ENCODE peak calls at places on chromosome 4, in nine cellular contexts. F is upper lobe of left lung, E is left ventricle myocardium inferior, U is heart right ventricle, V is cardiac muscle cell, N is ovary, X is AG04450, Q is left lung, Y is IMR-90. T is an unnamed sample.

GRCh38 chr4:102687373-102687981 is 73.3 kb downstream of the MANBA start:
- DNase-seq in F (no peak), E (no peak), U (no peak), V (no peak), N (no peak), X (no peak), Q (no peak), Y (peak; percentile 43), T (no peak)

GRCh38 chr4:40301592-40301991 is 33.5 kb upstream of the CHRNA9 start:
- DNase-seq in F (peak; percentile 23), E (no peak), U (no peak), V (no peak), N (no peak), X (no peak), Q (no peak), Y (no peak), T (no peak)

GRCh38 chr4:117466388-117466787 is 381.0 kb upstream of the TRAM1L1 start:
- DNase-seq in F (no peak), E (no peak), U (no peak), V (no peak), N (no peak), X (no peak), Q (no peak), Y (no peak), T (no peak)

GRCh38 chr4:151228196-151229119 is 48.5 kb upstream of the PRSS48 start:
- DNase-seq in F (no peak), E (no peak), U (no peak), V (peak; percentile 78), N (no peak), X (no peak), Q (no peak), Y (peak; percentile 28), T (no peak)

GRCh38 chr4:17786567-17786966 is 5.1 kb upstream of the FAM184B start:
- DNase-seq in F (no peak), E (no peak), U (no peak), V (no peak), N (no peak), X (no peak), Q (no peak), Y (peak; percentile 19), T (no peak)

GRCh38 chr4:160611181-160611580 is 1508.3 kb downstream of the RAPGEF2 start:
- DNase-seq in F (no peak), E (no peak), U (no peak), V (no peak), N (no peak), X (no peak), Q (no peak), Y (no peak), T (no peak)

GRCh38 chr4:76208005-76208765 is 5.4 kb downstream of the SCARB2 start:
- DNase-seq in F (no peak), E (peak; percentile 80), U (peak; percentile 89), V (peak; percentile 94), N (peak; percentile 77), X (peak; percentile 80), Q (peak; percentile 88), Y (peak; percentile 94), T (peak; percentile 83)

GRCh38 chr4:117777721-117778120 is 256.6 kb upstream of the NDST3 start:
- DNase-seq in F (no peak), E (no peak), U (no peak), V (no peak), N (no peak), X (no peak), Q (no peak), Y (no peak), T (no peak)

GRCh38 chr4:38819569-38819968 is 15.0 kb upstream of the TLR1 start:
- DNase-seq in F (no peak), E (no peak), U (no peak), V (no peak), N (no peak), X (no peak), Q (no peak), Y (peak; percentile 73), T (no peak)

GRCh38 chr4:6019316-6020263 is 1.4 kb upstream of the C4orf50 start:
- DNase-seq in F (no peak), E (no peak), U (peak; percentile 37), V (peak; percentile 61), N (peak; percentile 28), X (peak; percentile 2), Q (no peak), Y (peak; percentile 44), T (no peak)

GRCh38 chr4:8221985-8222384 is 22.9 kb downstream of the SH3TC1 start:
- DNase-seq in F (no peak), E (no peak), U (no peak), V (no peak), N (no peak), X (no peak), Q (no peak), Y (no peak), T (no peak)

GRCh38 chr4:54657556-54658313 is at the start of gene KIT:
- DNase-seq in F (peak; percentile 91), E (peak; percentile 33), U (peak; percentile 12), V (peak; percentile 22), N (peak; percentile 83), X (no peak), Q (peak; percentile 37), Y (peak; percentile 32), T (no peak)

GRCh38 chr4:1994935-1995334 is 13.8 kb downstream of the NELFA start:
- DNase-seq in F (no peak), E (no peak), U (no peak), V (no peak), N (no peak), X (no peak), Q (no peak), Y (no peak), T (no peak)

GRCh38 chr4:154160925-154161324 is 330.7 kb downstream of the DCHS2 start:
- DNase-seq in F (no peak), E (no peak), U (no peak), V (no peak), N (no peak), X (no peak), Q (no peak), Y (no peak), T (no peak)

GRCh38 chr4:33625762-33626161 is 2618.6 kb downstream of the ARAP2 start:
- DNase-seq in F (no peak), E (no peak), U (no peak), V (peak; percentile 2), N (no peak), X (no peak), Q (no peak), Y (no peak), T (no peak)

GRCh38 chr4:99878604-99879003 is 15.6 kb downstream of the LAMTOR3 start:
- DNase-seq in F (no peak), E (no peak), U (no peak), V (no peak), N (no peak), X (no peak), Q (no peak), Y (no peak), T (no peak)

GRCh38 chr4:86508436-86508835 is 85.7 kb upstream of the PTPN13 start:
- DNase-seq in F (no peak), E (no peak), U (no peak), V (no peak), N (no peak), X (peak; percentile 30), Q (no peak), Y (peak; percentile 62), T (no peak)
- H3K4me3 ChIP-seq in F (peak overlapping the region; percentile 20), E (peak overlapping the region; percentile 24), U (no peak overlapping the region), V (no peak overlapping the region), N (no peak overlapping the region), X (peak overlapping the region; percentile 29), Q (peak overlapping the region; percentile 5), Y (peak overlapping the region; percentile 43), T (peak overlapping the region; percentile 18)

GRCh38 chr4:145482209-145483021 is 762 bp downstream of the SMAD1 start:
- DNase-seq in F (peak; percentile 91), E (peak; percentile 42), U (peak; percentile 50), V (peak; percentile 80), N (peak; percentile 67), X (peak; percentile 75), Q (peak; percentile 40), Y (peak; percentile 86), T (peak; percentile 32)
- TF ChIP-seq CTCF in F (no peak), E (no peak), U (no peak), V (peak; percentile 22), N (no peak), X (peak; percentile 3), Q (no peak), Y (no peak), T (no peak)

GRCh38 chr4:3442460-3442958 is 741 bp downstream of the HGFAC start:
- DNase-seq in F (no peak), E (no peak), U (no peak), V (no peak), N (no peak), X (no peak), Q (no peak), Y (no peak), T (no peak)

GRCh38 chr4:3445111-3445820 is 3.5 kb downstream of the HGFAC start:
- DNase-seq in F (peak; percentile 73), E (no peak), U (no peak), V (no peak), N (no peak), X (no peak), Q (no peak), Y (no peak), T (no peak)

GRCh38 chr4:3444351-3445110 is 2.8 kb downstream of the HGFAC start:
- DNase-seq in F (peak; percentile 84), E (no peak), U (no peak), V (no peak), N (no peak), X (no peak), Q (no peak), Y (no peak), T (no peak)

GRCh38 chr4:3442959-3443749 is 1.4 kb downstream of the HGFAC start:
- DNase-seq in F (peak; percentile 93), E (no peak), U (no peak), V (peak; percentile 38), N (peak; percentile 65), X (no peak), Q (no peak), Y (no peak), T (no peak)

GRCh38 chr4:3443750-3444309 is 2.1 kb downstream of the HGFAC start:
- DNase-seq in F (no peak), E (no peak), U (no peak), V (no peak), N (no peak), X (no peak), Q (no peak), Y (no peak), T (no peak)
- H3K27me3 ChIP-seq in F (no peaks in the 10 kb centered on the region), E (peaks cover 7% of the 10 kb centered on the region), U (no peaks in the 10 kb centered on the region), V (no peaks in the 10 kb centered on the region), N (no peaks in the 10 kb centered on the region), X (no peaks in the 10 kb centered on the region), Q (no peaks in the 10 kb centered on the region), Y (no peaks in the 10 kb centered on the region), T (no peaks in the 10 kb centered on the region)

GRCh38 chr4:3022651-3023050 is 51.7 kb downstream of the HTT-AS start:
- DNase-seq in F (no peak), E (no peak), U (no peak), V (no peak), N (no peak), X (no peak), Q (no peak), Y (no peak), T (no peak)
- H3K4me3 ChIP-seq in F (no peak overlapping the region), E (no peak overlapping the region), U (no peak overlapping the region), V (no peak overlapping the region), N (no peak overlapping the region), X (no peak overlapping the region), Q (no peak overlapping the region), Y (no peak overlapping the region), T (no peak overlapping the region)

GRCh38 chr4:25367004-25367621 is 9.9 kb upstream of the ANAPC4 start:
- DNase-seq in F (no peak), E (no peak), U (no peak), V (peak; percentile 70), N (no peak), X (peak; percentile 16), Q (no peak), Y (peak; percentile 59), T (no peak)
- TF ChIP-seq CTCF in F (no peak), E (peak; percentile 66), U (peak; percentile 44), V (peak; percentile 57), N (no peak), X (peak; percentile 72), Q (peak; percentile 48), Y (peak; percentile 79), T (peak; percentile 70)

T was measured in dorsolateral prefrontal cortex.